ENCODE peak calls at places on chromosomes 4 and X, in seven cellular contexts. One of them, this sample, is unnamed.

GRCh38 chr4:3369781-3370660 is 71.7 kb upstream of the HGFAC start:
- DNase-seq in endothelial cell: peak
- DNase-seq in cardiac muscle cell: peak
- DNase-seq in sciatic nerve: no peak
- DNase-seq in NT2/D1: peak
- DNase-seq in GM04504: peak
- DNase-seq in T-helper 17 cell: no peak
- DNase-seq in this sample: no peak

GRCh38 chr4:33369366-33369899 is 2649.3 kb downstream of the PCDH7 start:
- DNase-seq in cardiac muscle cell: no peak
- DNase-seq in NT2/D1: no peak
- DNase-seq in endothelial cell: no peak
- DNase-seq in T-helper 17 cell: no peak
- DNase-seq in GM04504: peak
- DNase-seq in sciatic nerve: no peak
- DNase-seq in this sample: no peak

GRCh38 chrX:13432376-13432775 is 112.5 kb upstream of the ATXN3L start:
- DNase-seq in NT2/D1: no peak
- DNase-seq in cardiac muscle cell: no peak
- DNase-seq in endothelial cell: no peak
- DNase-seq in sciatic nerve: no peak
- DNase-seq in GM04504: peak
- DNase-seq in T-helper 17 cell: no peak
- DNase-seq in this sample: no peak

GRCh38 chrX:48516285-48516684 is 5.3 kb upstream of the EBP start:
- DNase-seq in endothelial cell: no peak
- DNase-seq in cardiac muscle cell: no peak
- DNase-seq in sciatic nerve: no peak
- DNase-seq in NT2/D1: no peak
- DNase-seq in GM04504: no peak
- DNase-seq in T-helper 17 cell: no peak
- DNase-seq in this sample: no peak

GRCh38 chr4:53365121-53365485 is 758 bp downstream of the SCFD2 start:
- DNase-seq in sciatic nerve: no peak
- DNase-seq in T-helper 17 cell: no peak
- DNase-seq in cardiac muscle cell: peak
- DNase-seq in GM04504: no peak
- DNase-seq in endothelial cell: peak
- DNase-seq in NT2/D1: no peak
- DNase-seq in this sample: no peak

GRCh38 chr4:159227984-159228383 is 125.1 kb downstream of the RAPGEF2 start:
- DNase-seq in cardiac muscle cell: peak
- DNase-seq in endothelial cell: peak
- DNase-seq in sciatic nerve: peak
- DNase-seq in NT2/D1: no peak
- DNase-seq in GM04504: no peak
- DNase-seq in T-helper 17 cell: no peak
- DNase-seq in this sample: peak

GRCh38 chr4:5220028-5220427 is 168.7 kb downstream of the STK32B start:
- DNase-seq in endothelial cell: no peak
- DNase-seq in GM04504: no peak
- DNase-seq in sciatic nerve: no peak
- DNase-seq in cardiac muscle cell: peak
- DNase-seq in T-helper 17 cell: no peak
- DNase-seq in NT2/D1: no peak
- DNase-seq in this sample: no peak

GRCh38 chrX:49627030-49627777 is 28.4 kb downstream of the GAGE1 start:
- DNase-seq in sciatic nerve: no peak
- DNase-seq in cardiac muscle cell: no peak
- DNase-seq in T-helper 17 cell: peak
- DNase-seq in endothelial cell: no peak
- DNase-seq in NT2/D1: peak
- DNase-seq in GM04504: no peak
- DNase-seq in this sample: no peak

GRCh38 chrX:143634373-143634685 is 1.6 kb downstream of the SLITRK4 start:
- DNase-seq in cardiac muscle cell: no peak
- DNase-seq in sciatic nerve: no peak
- DNase-seq in endothelial cell: peak
- DNase-seq in GM04504: no peak
- DNase-seq in NT2/D1: no peak
- DNase-seq in T-helper 17 cell: no peak
- DNase-seq in this sample: peak

GRCh38 chrX:139058831-139059495 is 347.4 kb upstream of the FGF13 start:
- DNase-seq in T-helper 17 cell: no peak
- DNase-seq in sciatic nerve: no peak
- DNase-seq in endothelial cell: no peak
- DNase-seq in cardiac muscle cell: no peak
- DNase-seq in GM04504: no peak
- DNase-seq in NT2/D1: no peak
- DNase-seq in this sample: no peak

GRCh38 chrX:71493111-71493613 is 39.7 kb upstream of the OGT start:
- DNase-seq in endothelial cell: no peak
- DNase-seq in T-helper 17 cell: no peak
- DNase-seq in GM04504: no peak
- DNase-seq in cardiac muscle cell: no peak
- DNase-seq in NT2/D1: no peak
- DNase-seq in sciatic nerve: peak
- DNase-seq in this sample: no peak

This sample was measured in kidney.